ENCODE peak calls at places on chromosome 16, in six cellular contexts. Z is activated CD8-positive, alpha-beta T cell treated with anti-CD3 and anti-CD28 coated beads for 36 hours; O is fibroblast of the aortic adventitia; T is endothelial cell; A is astrocyte of the cerebellum; N is uterus. W is an unnamed sample.

GRCh38 chr16:86107190-86107589 is 208.2 kb downstream of the IRF8 start:
- DNase-seq in Z (no peak), O (no peak), T (no peak), A (no peak), N (no peak), W (no peak)

GRCh38 chr16:70692481-70693203 is 6.8 kb upstream of the MTSS2 start:
- DNase-seq in Z (no peak), O (no peak), T (no peak), A (no peak), N (no peak), W (no peak)

GRCh38 chr16:47016700-47017133 is 43.2 kb upstream of the DNAJA2 start:
- DNase-seq in Z (peak), O (no peak), T (no peak), A (no peak), N (no peak), W (no peak)

GRCh38 chr16:76194621-76195015 is 82.6 kb upstream of the CNTNAP4 start:
- DNase-seq in Z (no peak), O (no peak), T (no peak), A (peak), N (no peak), W (no peak)

GRCh38 chr16:48318630-48319029 is 66.6 kb downstream of the SIAH1 start:
- DNase-seq in Z (peak), O (peak), T (peak), A (peak), N (no peak), W (peak)

GRCh38 chr16:70476272-70477020 is 22.1 kb downstream of the FCSK start:
- DNase-seq in Z (peak), O (peak), T (no peak), A (peak), N (no peak), W (no peak)

GRCh38 chr16:83967838-83968482 is at the start of gene NECAB2:
- DNase-seq in Z (peak), O (peak), T (peak), A (no peak), N (no peak), W (no peak)

GRCh38 chr16:695355-696089 is 5.3 kb upstream of the WDR24 start:
- DNase-seq in Z (peak), O (no peak), T (no peak), A (no peak), N (no peak), W (peak)

GRCh38 chr16:68420366-68420765 is 27.9 kb downstream of the SMPD3 start:
- DNase-seq in Z (no peak), O (no peak), T (no peak), A (no peak), N (no peak), W (no peak)

W was measured in activated effector memory CD4-positive, alpha-beta T cell treated with anti-CD3 and anti-CD28 coated beads, Interleukin-2, amount 50 U/mL, for 16 hours.